ENCODE peak calls at places on chromosomes 4 and X, in seven cellular contexts. S is neuronal stem cell, H is SK-MEL-5, X is ascending aorta, Y is adrenal gland, E is lung, R is sigmoid colon. K is an unnamed sample.

GRCh38 chr4:153781717-153782416 is 7.0 kb downstream of the SFRP2 start:
- DNase-seq in S (no peak), H (no peak), X (no peak), Y (no peak), E (no peak), R (no peak), K (no peak)

GRCh38 chr4:112775801-112776200 is 138.9 kb downstream of the LARP7 start:
- DNase-seq in S (no peak), H (no peak), X (no peak), Y (no peak), E (no peak), R (no peak), K (no peak)

GRCh38 chrX:142134533-142134932 is 70.6 kb downstream of the MAGEC2 start:
- DNase-seq in S (no peak), H (no peak), X (no peak), Y (no peak), E (no peak), R (no peak), K (no peak)

GRCh38 chr4:176229645-176230044 is 34.3 kb upstream of the SPATA4 start:
- DNase-seq in S (no peak), H (no peak), X (no peak), Y (no peak), E (no peak), R (no peak), K (no peak)

GRCh38 chrX:78687586-78687985 is 28.5 kb upstream of the RTL3 start:
- DNase-seq in S (no peak), H (no peak), X (no peak), Y (no peak), E (no peak), R (no peak), K (no peak)

GRCh38 chr4:128782875-128783614 is 26.5 kb upstream of the JADE1 start:
- DNase-seq in S (no peak), H (no peak), X (peak; percentile 68), Y (no peak), E (no peak), R (no peak), K (no peak)

GRCh38 chr4:81215219-81215892 is at the start of gene PRKG2:
- DNase-seq in S (peak; percentile 15), H (no peak), X (no peak), Y (no peak), E (peak; percentile 59), R (no peak), K (no peak)

GRCh38 chr4:23902203-23902602 is 12.4 kb upstream of the PPARGC1A start:
- DNase-seq in S (no peak), H (peak; percentile 71), X (no peak), Y (no peak), E (no peak), R (no peak), K (no peak)

GRCh38 chrX:41406211-41406610 is 40.9 kb upstream of the NYX start:
- DNase-seq in S (no peak), H (no peak), X (no peak), Y (no peak), E (no peak), R (no peak), K (no peak)

GRCh38 chrX:117851025-117851424 is 265.6 kb downstream of the KLHL13 start:
- DNase-seq in S (no peak), H (no peak), X (no peak), Y (no peak), E (no peak), R (no peak), K (no peak)

GRCh38 chrX:107562482-107562881 is 65.8 kb upstream of the PRPS1 start:
- DNase-seq in S (no peak), H (no peak), X (no peak), Y (no peak), E (no peak), R (no peak), K (no peak)

GRCh38 chrX:13851996-13852695 is 35.3 kb upstream of the GPM6B start:
- DNase-seq in S (no peak), H (no peak), X (no peak), Y (no peak), E (no peak), R (no peak), K (no peak)

GRCh38 chr4:118284169-118284568 is 68.6 kb downstream of the PRSS12 start:
- DNase-seq in S (no peak), H (no peak), X (no peak), Y (no peak), E (no peak), R (no peak), K (no peak)

GRCh38 chr4:139603576-139604387 is 47.8 kb upstream of the SETD7 start:
- DNase-seq in S (peak; percentile 66), H (peak; percentile 75), X (no peak), Y (peak; percentile 60), E (peak; percentile 39), R (no peak), K (no peak)

GRCh38 chr4:54525602-54526001 is 132.2 kb upstream of the KIT start:
- DNase-seq in S (no peak), H (peak; percentile 2), X (no peak), Y (no peak), E (no peak), R (no peak), K (no peak)

GRCh38 chr4:5142726-5143125 is 91.4 kb downstream of the STK32B start:
- DNase-seq in S (peak; percentile 14), H (peak; percentile 61), X (no peak), Y (peak; percentile 17), E (peak; percentile 28), R (no peak), K (no peak)

GRCh38 chr4:119540249-119540648 is 88.4 kb downstream of the PDE5A start:
- DNase-seq in S (no peak), H (no peak), X (no peak), Y (no peak), E (no peak), R (no peak), K (no peak)

GRCh38 chr4:16820304-16820703 is 78.1 kb downstream of the LDB2 start:
- DNase-seq in S (no peak), H (no peak), X (no peak), Y (no peak), E (no peak), R (no peak), K (no peak)